ENCODE peak calls at places on chromosomes 2 and 18, in nine cellular contexts. L is activated gamma-delta T cell; W is HTR-8/SVneo; E is AG10803; K is fibroblast of mammary gland; P is RWPE1; R is EH; O is activated CD8-positive, alpha-beta memory T cell treated with anti-CD3 and anti-CD28 coated beads, Interleukin-2, amount 10 ng/mL, durations not matched to agents 7 days and 5 days; H is C1 segment of cervical spinal cord. B is an unnamed sample.

GRCh38 chr2:43748333-43748732 is 25.5 kb upstream of the DYNC2LI1 start:
- DNase-seq in L (no peak), W (no peak), E (no peak), K (no peak), P (no peak), R (no peak), O (no peak), H (no peak), B (no peak)

GRCh38 chr2:186460465-186460864 is 25.6 kb upstream of the ZC3H15 start:
- DNase-seq in L (no peak), W (no peak), E (peak; percentile 24), K (peak; percentile 38), P (no peak), R (peak; percentile 18), O (no peak), H (no peak), B (no peak)

GRCh38 chr2:19801367-19802087 is 100.3 kb downstream of the TTC32 start:
- DNase-seq in L (no peak), W (peak; percentile 94), E (peak; percentile 97), K (peak; percentile 98), P (peak; percentile 93), R (peak; percentile 98), O (no peak), H (no peak), B (peak; percentile 75)

GRCh38 chr18:76528477-76529432 is 33.7 kb upstream of the ZNF516 start:
- DNase-seq in L (no peak), W (peak; percentile 9), E (peak; percentile 67), K (peak; percentile 73), P (peak; percentile 5), R (peak; percentile 62), O (no peak), H (no peak), B (peak; percentile 15)

GRCh38 chr2:70212298-70212948 is 21.6 kb upstream of the C2orf42 start:
- DNase-seq in L (no peak), W (no peak), E (peak; percentile 16), K (no peak), P (no peak), R (peak; percentile 11), O (no peak), H (no peak), B (no peak)

GRCh38 chr2:68839260-68839833 is 31.9 kb downstream of the BMP10 start:
- DNase-seq in L (no peak), W (peak; percentile 19), E (no peak), K (peak; percentile 11), P (peak; percentile 18), R (peak; percentile 24), O (peak; percentile 54), H (no peak), B (no peak)

GRCh38 chr2:101328474-101329007 is 20.0 kb upstream of the RNF149 start:
- DNase-seq in L (no peak), W (no peak), E (peak; percentile 30), K (peak; percentile 61), P (peak; percentile 52), R (peak; percentile 55), O (peak; percentile 81), H (no peak), B (peak; percentile 92)

GRCh38 chr2:38959938-38960608 is 70.4 kb downstream of the ARHGEF33 start:
- DNase-seq in L (peak; percentile 27), W (no peak), E (peak; percentile 82), K (peak; percentile 83), P (peak; percentile 62), R (peak; percentile 80), O (peak; percentile 84), H (no peak), B (peak; percentile 43)

GRCh38 chr2:96470636-96471035 is 34.5 kb downstream of the NEURL3 start:
- DNase-seq in L (peak; percentile 15), W (no peak), E (peak; percentile 2), K (peak; percentile 6), P (no peak), R (peak; percentile 14), O (peak; percentile 62), H (peak; percentile 12), B (no peak)

GRCh38 chr2:119423811-119424210 is 7.8 kb upstream of the TMEM37 start:
- DNase-seq in L (no peak), W (no peak), E (no peak), K (no peak), P (no peak), R (no peak), O (no peak), H (no peak), B (no peak)

GRCh38 chr2:55112229-55113016 is 62.2 kb upstream of the RTN4 start:
- DNase-seq in L (no peak), W (no peak), E (peak; percentile 80), K (peak; percentile 84), P (no peak), R (peak; percentile 74), O (no peak), H (peak; percentile 81), B (no peak)

GRCh38 chr2:161088658-161089350 is 71.4 kb upstream of the TANK start:
- DNase-seq in L (no peak), W (no peak), E (no peak), K (no peak), P (no peak), R (no peak), O (no peak), H (no peak), B (no peak)

B was measured in foreskin keratinocyte.